ENCODE peak calls at places on chromosomes 2 and 18, in four cellular contexts. Z, O, Y and G are unnamed samples.

GRCh38 chr2:239371726-239372686 is 28.8 kb downstream of the HDAC4 start:
- DNase-seq in Z (peak), O (no peak), Y (no peak), G (no peak)

GRCh38 chr2:152452256-152452973 is 117.4 kb downstream of the FMNL2 start:
- DNase-seq in Z (no peak), O (no peak), Y (no peak), G (no peak)

GRCh38 chr2:133390151-133390550 is 178.1 kb downstream of the NCKAP5 start:
- DNase-seq in Z (no peak), O (no peak), Y (no peak), G (no peak)

GRCh38 chr18:26465431-26465830 is 82.9 kb downstream of the KCTD1 start:
- DNase-seq in Z (no peak), O (no peak), Y (no peak), G (no peak)

GRCh38 chr2:109404681-109405080 is 209.1 kb downstream of the SEPTIN10 start:
- DNase-seq in Z (no peak), O (no peak), Y (no peak), G (no peak)

GRCh38 chr2:85095094-85095493 is 38.1 kb upstream of the TCF7L1 start:
- DNase-seq in Z (no peak), O (no peak), Y (no peak), G (no peak)

GRCh38 chr2:145038041-145038525 is 518.2 kb upstream of the ZEB2 start:
- DNase-seq in Z (no peak), O (no peak), Y (no peak), G (no peak)

GRCh38 chr18:61797691-61798590 is 94.9 kb downstream of the RNF152 start:
- DNase-seq in Z (no peak), O (no peak), Y (no peak), G (no peak)

GRCh38 chr18:13684546-13684945 is 41.8 kb downstream of the FAM210A start:
- DNase-seq in Z (no peak), O (no peak), Y (no peak), G (peak)

GRCh38 chr18:13676499-13676898 is 49.9 kb downstream of the FAM210A start:
- DNase-seq in Z (no peak), O (no peak), Y (no peak), G (no peak)

GRCh38 chr18:13681701-13682100 is 44.7 kb downstream of the FAM210A start:
- DNase-seq in Z (no peak), O (no peak), Y (no peak), G (no peak)

GRCh38 chr18:13680612-13681011 is 45.7 kb downstream of the FAM210A start:
- DNase-seq in Z (no peak), O (peak), Y (no peak), G (no peak)
- TF ChIP-seq CTCF in Z (peak), O (peak), Y (peak), G (peak)

DNA sequence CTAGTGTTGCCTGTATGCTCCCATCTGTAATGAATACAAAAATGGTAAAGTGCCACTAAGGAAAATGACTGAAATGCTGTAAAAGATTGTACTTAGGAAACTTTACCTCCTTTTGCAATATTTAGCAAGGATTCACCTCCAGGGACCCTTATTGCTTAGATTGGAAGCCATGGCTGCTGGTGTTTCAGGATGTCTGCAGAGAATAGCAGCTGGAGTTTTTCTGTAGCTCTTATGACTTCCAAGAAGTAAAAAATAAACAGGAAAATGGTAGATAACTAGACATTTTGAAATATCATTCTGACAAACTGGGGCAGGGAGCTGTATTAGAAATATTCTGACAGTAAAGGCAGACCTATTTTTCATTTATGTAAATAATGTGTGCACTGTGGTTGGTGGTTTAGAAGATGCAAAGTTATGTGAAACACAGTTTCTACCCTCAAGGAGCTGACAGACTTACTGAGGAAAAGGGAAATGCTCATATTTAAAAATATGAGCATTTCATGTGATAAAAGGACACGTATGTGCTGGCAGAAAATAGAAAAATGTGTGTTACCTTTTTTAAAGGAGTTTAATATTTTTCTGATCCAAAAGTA is 224.9 kb upstream of the BOD1L2 start:
- DNase-seq in Z (no peak), O (no peak), Y (no peak), G (no peak)
- H3K4me3 ChIP-seq in Z (no peak), O (no peak), Y (no peak), G (no peak)

GRCh38 chr18:40413160-40413559 is 1541.9 kb upstream of the PIK3C3 start:
- DNase-seq in Z (no peak), O (no peak), Y (no peak), G (no peak)
- TF ChIP-seq CTCF in Z (no peak), O (peak), Y (peak), G (peak)

GRCh38 chr2:48341556-48342133 is 188.3 kb upstream of the STON1 start:
- DNase-seq in Z (no peak), O (no peak), Y (no peak), G (no peak)
- H3K4me3 ChIP-seq in Z (no peak), O (no peak), Y (no peak), G (no peak)

GRCh38 chr2:217370391-217370790 is 510.5 kb upstream of the TNP1 start:
- DNase-seq in Z (no peak), O (no peak), Y (no peak), G (no peak)
- TF ChIP-seq CTCF in Z (no peak), O (no peak), Y (no peak), G (no peak)